ENCODE peak calls at places on chromosome X, in six cellular contexts. One of them, this sample, is unnamed.

GRCh38 chrX:9184231-9184630 is 150.3 kb upstream of the FAM9B start:
- DNase-seq in Panc1: no peak
- DNase-seq in iPS-NIHi11: no peak
- DNase-seq in foreskin fibroblast: peak; percentile 21
- DNase-seq in ureter: no peak
- DNase-seq in endodermal cell: no peak
- DNase-seq in this sample: no peak

GRCh38 chrX:132041016-132041415 is 17.9 kb downstream of the STK26 start:
- DNase-seq in Panc1: no peak
- DNase-seq in iPS-NIHi11: no peak
- DNase-seq in foreskin fibroblast: peak; percentile 41
- DNase-seq in ureter: no peak
- DNase-seq in endodermal cell: no peak
- DNase-seq in this sample: no peak

GRCh38 chrX:129728061-129728460 is 10.7 kb upstream of the XPNPEP2 start:
- DNase-seq in Panc1: no peak
- DNase-seq in iPS-NIHi11: no peak
- DNase-seq in foreskin fibroblast: no peak
- DNase-seq in ureter: no peak
- DNase-seq in endodermal cell: peak; percentile 12
- DNase-seq in this sample: no peak

GRCh38 chrX:10404435-10404834 is 215.9 kb downstream of the MID1 start:
- DNase-seq in Panc1: no peak
- DNase-seq in iPS-NIHi11: no peak
- DNase-seq in foreskin fibroblast: peak; percentile 59
- DNase-seq in ureter: no peak
- DNase-seq in endodermal cell: no peak
- DNase-seq in this sample: no peak

GRCh38 chrX:39874202-39874816 is 223.4 kb downstream of the BCOR start:
- DNase-seq in Panc1: no peak
- DNase-seq in iPS-NIHi11: no peak
- DNase-seq in foreskin fibroblast: no peak
- DNase-seq in ureter: no peak
- DNase-seq in endodermal cell: no peak
- DNase-seq in this sample: no peak

GRCh38 chrX:47644557-47645091 is 5.7 kb downstream of the ELK1 start:
- DNase-seq in Panc1: no peak
- DNase-seq in iPS-NIHi11: no peak
- DNase-seq in foreskin fibroblast: peak; percentile 44
- DNase-seq in ureter: no peak
- DNase-seq in endodermal cell: peak; percentile 72
- DNase-seq in this sample: no peak

GRCh38 chrX:17860811-17861495 is at the start of gene RAI2:
- DNase-seq in Panc1: no peak
- DNase-seq in iPS-NIHi11: peak; percentile 58
- DNase-seq in foreskin fibroblast: peak; percentile 29
- DNase-seq in ureter: peak; percentile 54
- DNase-seq in endodermal cell: peak; percentile 78
- DNase-seq in this sample: no peak

GRCh38 chrX:12825801-12826200 is 34.6 kb downstream of the PRPS2 start:
- DNase-seq in Panc1: no peak
- DNase-seq in iPS-NIHi11: peak; percentile 5
- DNase-seq in foreskin fibroblast: peak; percentile 8
- DNase-seq in ureter: no peak
- DNase-seq in endodermal cell: no peak
- DNase-seq in this sample: no peak

This sample was measured in germinal center.